ENCODE peak calls at places on chromosomes 1 and 21, in five cellular contexts. L is D341Med; C is T-helper 9 cell; I is sciatic nerve; V is stimulated activated CD4-positive, alpha-beta T cell treated with anti-CD3 and anti-CD28 coated beads, Interleukin-1b, Interleukin-23, amount 100 ng/mL, for 48 hours. E is an unnamed sample.

GRCh38 chr1:168343566-168343965 is 62.9 kb downstream of the TBX19 start:
- DNase-seq in L (no peak), C (no peak), I (no peak), V (no peak), E (peak)

GRCh38 chr1:42940851-42941639 is 17.6 kb downstream of the SLC2A1 start:
- DNase-seq in L (no peak), C (no peak), I (no peak), V (no peak), E (no peak)

GRCh38 chr1:31944205-31945089 is 6.3 kb upstream of the PTP4A2 start:
- DNase-seq in L (peak), C (peak), I (peak), V (peak), E (peak)

GRCh38 chr1:23101891-23102688 is 66.6 kb downstream of the LUZP1 start:
- DNase-seq in L (no peak), C (no peak), I (no peak), V (no peak), E (no peak)

GRCh38 chr1:39089811-39090519 is 63.8 kb downstream of the NDUFS5 start:
- DNase-seq in L (no peak), C (no peak), I (no peak), V (no peak), E (peak)

GRCh38 chr1:145992958-145993617 is 3.3 kb downstream of the TXNIP start:
- DNase-seq in L (no peak), C (no peak), I (no peak), V (no peak), E (no peak)

GRCh38 chr1:167720965-167721616 is 691 bp upstream of the MPZL1 start:
- DNase-seq in L (no peak), C (no peak), I (no peak), V (no peak), E (peak)

GRCh38 chr1:43279161-43279560 is 6.2 kb downstream of the C1orf210 start:
- DNase-seq in L (no peak), C (no peak), I (no peak), V (no peak), E (no peak)

GRCh38 chr1:230376296-230376695 is 49.8 kb downstream of the PGBD5 start:
- DNase-seq in L (no peak), C (no peak), I (no peak), V (no peak), E (no peak)

GRCh38 chr21:43190544-43191340 is 21.9 kb downstream of the CRYAA start:
- DNase-seq in L (peak), C (no peak), I (peak), V (no peak), E (no peak)

GRCh38 chr1:96060621-96061020 is 661.0 kb upstream of the PTBP2 start:
- DNase-seq in L (no peak), C (no peak), I (no peak), V (no peak), E (no peak)

GRCh38 chr1:232066521-232066920 is 439.9 kb downstream of the DISC1 start:
- DNase-seq in L (no peak), C (no peak), I (no peak), V (no peak), E (peak)

GRCh38 chr21:40371329-40371728 is 475.6 kb downstream of the DSCAM start:
- DNase-seq in L (no peak), C (no peak), I (no peak), V (no peak), E (no peak)

GRCh38 chr1:24830680-24831272 is 85.5 kb downstream of the CLIC4 start:
- DNase-seq in L (peak), C (no peak), I (no peak), V (no peak), E (peak)

GRCh38 chr1:116064616-116065015 is 46.6 kb upstream of the MAB21L3 start:
- DNase-seq in L (no peak), C (no peak), I (no peak), V (no peak), E (no peak)

GRCh38 chr1:168907053-168907452 is 178.0 kb upstream of the DPT start:
- DNase-seq in L (no peak), C (no peak), I (no peak), V (no peak), E (no peak)

GRCh38 chr1:172398193-172398592 is 22.3 kb upstream of the C1orf105 start:
- DNase-seq in L (no peak), C (no peak), I (no peak), V (no peak), E (no peak)

GRCh38 chr1:200388791-200389190 is 21.0 kb downstream of the ZNF281 start:
- DNase-seq in L (no peak), C (no peak), I (no peak), V (no peak), E (no peak)

GRCh38 chr21:37266515-37267221 is 466 bp downstream of the VPS26C start:
- DNase-seq in L (peak), C (no peak), I (no peak), V (no peak), E (peak)

GRCh38 chr21:25240974-25241373 is 366.3 kb downstream of the MRPL39 start:
- DNase-seq in L (no peak), C (no peak), I (no peak), V (no peak), E (no peak)

GRCh38 chr1:246753670-246754535 is 29.7 kb downstream of the SCCPDH start:
- DNase-seq in L (peak), C (peak), I (peak), V (peak), E (peak)

GRCh38 chr1:6418668-6419396 is 887 bp downstream of the HES2 start:
- DNase-seq in L (no peak), C (no peak), I (no peak), V (no peak), E (no peak)

GRCh38 chr1:31297273-31298247 is 728 bp downstream of the ZCCHC17 start:
- DNase-seq in L (peak), C (no peak), I (no peak), V (no peak), E (peak)

GRCh38 chr1:166601650-166602049 is 237.6 kb upstream of the POGK start:
- DNase-seq in L (no peak), C (no peak), I (no peak), V (no peak), E (no peak)

GRCh38 chr1:19300211-19300610 is 11.6 kb upstream of the AKR7A3 start:
- DNase-seq in L (no peak), C (no peak), I (no peak), V (no peak), E (peak)

GRCh38 chr1:184373155-184373554 is 13.7 kb upstream of the C1orf21 start:
- DNase-seq in L (no peak), C (no peak), I (no peak), V (no peak), E (no peak)

GRCh38 chr1:209190591-209191241 is 392.8 kb upstream of the CAMK1G start:
- DNase-seq in L (peak), C (no peak), I (no peak), V (peak), E (peak)

GRCh38 chr1:241608379-241609033 is 31.7 kb downstream of the CHML start:
- DNase-seq in L (no peak), C (no peak), I (no peak), V (no peak), E (no peak)

GRCh38 chr1:15952317-15953258 is 23.3 kb downstream of the ZBTB17 start:
- DNase-seq in L (no peak), C (no peak), I (no peak), V (peak), E (no peak)